ENCODE peak calls at places on chromosomes 13 and 19, in six cellular contexts. V is GM03348, Z is HCEC 1CT, U is neural progenitor cell, J is tibial artery, Y is PC-9. F is an unnamed sample.

GRCh38 chr13:52786747-52787146 is 47.1 kb upstream of the CNMD start:
- DNase-seq in U (no peak), Y (no peak), V (no peak), J (no peak), Z (no peak), F (no peak)

GRCh38 chr19:50794778-50795664 is 4.8 kb downstream of the ACP4 start:
- DNase-seq in Y (no peak), V (no peak), U (no peak), Z (peak), J (no peak), F (peak)

GRCh38 chr19:1764293-1764683 is 11.0 kb downstream of the ONECUT3 start:
- DNase-seq in Z (no peak), U (no peak), V (no peak), J (no peak), Y (no peak), F (peak)

GRCh38 chr19:9785367-9786331 is 17.1 kb upstream of the ZNF846 start:
- DNase-seq in V (peak), Y (peak), U (peak), J (peak), Z (peak), F (peak)

GRCh38 chr19:28960986-28961705 is 251.8 kb downstream of the UQCRFS1 start:
- DNase-seq in Y (no peak), Z (no peak), V (peak), U (no peak), J (no peak), F (no peak)

GRCh38 chr19:5765220-5765619 is 19.3 kb downstream of the PRR22 start:
- DNase-seq in Z (no peak), Y (no peak), U (no peak), J (no peak), V (no peak), F (no peak)

GRCh38 chr19:2034729-2035589 is 16.1 kb downstream of the MKNK2 start:
- DNase-seq in V (peak), U (peak), J (no peak), Y (peak), Z (peak), F (peak)

GRCh38 chr13:51730927-51731326 is 73.0 kb downstream of the DHRS12 start:
- DNase-seq in U (no peak), J (no peak), Z (no peak), V (no peak), Y (no peak), F (no peak)

GRCh38 chr13:49219647-49220034 is 497 bp upstream of the MLNR start:
- DNase-seq in Z (no peak), U (no peak), V (peak), Y (no peak), J (no peak), F (no peak)

GRCh38 chr19:29076161-29076560 is 136.8 kb downstream of the UQCRFS1 start:
- DNase-seq in Y (no peak), U (no peak), V (no peak), J (no peak), Z (no peak), F (no peak)

GRCh38 chr19:5289060-5289990 is 51.3 kb downstream of the PTPRS start:
- DNase-seq in U (peak), J (no peak), Z (no peak), V (no peak), Y (no peak), F (peak)

GRCh38 chr13:113327766-113328391 is 30.8 kb downstream of the LAMP1 start:
- DNase-seq in Y (peak), J (no peak), V (no peak), U (no peak), Z (no peak), F (peak)